ENCODE peak calls at places on chromosomes 11 and 22, in five cellular contexts. U is astrocyte of the spinal cord, D is T-helper 1 cell, Y is EL, G is NCI-H2081. K is an unnamed sample.

GRCh38 chr22:48257690-48258065 is 1495.2 kb downstream of the TBC1D22A start:
- DNase-seq in U (no peak), D (no peak), Y (no peak), G (no peak), K (no peak)

GRCh38 chr11:119491753-119492455 is 68.9 kb upstream of the THY1 start:
- DNase-seq in U (no peak), D (no peak), Y (peak), G (peak), K (no peak)

GRCh38 chr11:46099973-46100335 is 21.3 kb downstream of the PHF21A start:
- DNase-seq in U (peak), D (no peak), Y (peak), G (no peak), K (no peak)

GRCh38 chr11:82757660-82758301 is 24.1 kb upstream of the FAM181B start:
- DNase-seq in U (no peak), D (no peak), Y (no peak), G (no peak), K (no peak)

GRCh38 chr22:45615364-45615763 is 56.3 kb upstream of the ATXN10 start:
- DNase-seq in U (no peak), D (no peak), Y (no peak), G (no peak), K (no peak)

GRCh38 chr11:90646266-90646665 is 423.4 kb upstream of the CHORDC1 start:
- DNase-seq in U (no peak), D (no peak), Y (no peak), G (no peak), K (no peak)

GRCh38 chr11:61193596-61193995 is 9.7 kb upstream of the PGA3 start:
- DNase-seq in U (no peak), D (no peak), Y (no peak), G (peak), K (no peak)

GRCh38 chr11:133928628-133929059 is 28.1 kb downstream of the IGSF9B start:
- DNase-seq in U (no peak), D (peak), Y (peak), G (peak), K (no peak)

GRCh38 chr11:34921156-34921555 is 4.7 kb downstream of the PDHX start:
- DNase-seq in U (no peak), D (no peak), Y (no peak), G (no peak), K (no peak)

GRCh38 chr22:39173787-39174497 is 21.5 kb upstream of the CBX7 start:
- DNase-seq in U (no peak), D (no peak), Y (no peak), G (no peak), K (no peak)

GRCh38 chr11:59144579-59145345 is 2.1 kb downstream of the FAM111A start:
- DNase-seq in U (peak), D (peak), Y (peak), G (peak), K (peak)

GRCh38 chr11:111819161-111820058 is 52.0 kb downstream of the ALG9 start:
- DNase-seq in U (peak), D (no peak), Y (peak), G (no peak), K (no peak)

GRCh38 chr11:86519064-86519911 is 144.6 kb downstream of the CCDC81 start:
- DNase-seq in U (peak), D (no peak), Y (peak), G (no peak), K (no peak)

GRCh38 chr11:43573233-43573632 is 107.3 kb upstream of the HSD17B12 start:
- DNase-seq in U (no peak), D (no peak), Y (peak), G (peak), K (no peak)

GRCh38 chr11:105975128-105975527 is 46.9 kb downstream of the MSANTD4 start:
- DNase-seq in U (peak), D (no peak), Y (peak), G (no peak), K (no peak)

GRCh38 chr22:47292546-47293320 is 530.3 kb downstream of the TBC1D22A start:
- DNase-seq in U (peak), D (no peak), Y (no peak), G (no peak), K (no peak)

GRCh38 chr11:100574894-100575769 is 112.0 kb upstream of the ARHGAP42 start:
- DNase-seq in U (peak), D (no peak), Y (peak), G (peak), K (no peak)

GRCh38 chr11:69568809-69569097 is 72.2 kb upstream of the CCND1 start:
- DNase-seq in U (no peak), D (no peak), Y (no peak), G (no peak), K (no peak)

GRCh38 chr22:28142361-28142801 is 223.3 kb upstream of the PITPNB start:
- DNase-seq in U (peak), D (no peak), Y (peak), G (no peak), K (no peak)